ENCODE peak calls at places on chromosomes 7 and 10, in four cellular contexts. W is A549, Q is suprapubic skin, N is GM12878. X is an unnamed sample. For H3K4me1, the result is how much of the 10 kb centered on the place peaks cover.

GRCh38 chr7:85274452-85274851 is 87.6 kb upstream of the SEMA3D start:
- DNase-seq in W (no peak), Q (no peak), N (no peak), X (no peak)

GRCh38 chr10:531541-531940 is 157.9 kb downstream of the DIP2C start:
- DNase-seq in W (no peak), N (no peak), Q (peak), X (peak)

GRCh38 chr7:106254525-106255128 is 30.2 kb downstream of the NAMPT start:
- DNase-seq in W (no peak), Q (no peak), N (no peak), X (no peak)

GRCh38 chr10:72756674-72757385 is 64.9 kb downstream of the MCU start:
- DNase-seq in N (no peak), W (no peak), Q (no peak), X (no peak)

GRCh38 chr7:46908770-46909169 is 673.1 kb downstream of the TNS3 start:
- DNase-seq in N (no peak), W (no peak), Q (no peak), X (no peak)

GRCh38 chr7:36526720-36527548 is 137.3 kb downstream of the ANLN start:
- DNase-seq in Q (no peak), W (peak), N (peak), X (no peak)

GRCh38 chr7:39504963-39505362 is 61.2 kb upstream of the YAE1 start:
- DNase-seq in N (no peak), Q (no peak), W (peak), X (no peak)

GRCh38 chr7:139731802-139732470 is 45.9 kb downstream of the HIPK2 start:
- DNase-seq in W (peak), N (no peak), Q (peak), X (peak)

GRCh38 chr7:110308791-110309190 is 782.1 kb upstream of the LRRN3 start:
- DNase-seq in Q (no peak), W (no peak), N (no peak), X (no peak)

GRCh38 chr7:1986366-1987083 is 246.2 kb downstream of the MAD1L1 start:
- DNase-seq in W (no peak), Q (no peak), N (no peak), X (no peak)

GRCh38 chr7:66423729-66424128 is 205.0 kb upstream of the KCTD7 start:
- DNase-seq in N (no peak), W (no peak), Q (no peak), X (no peak)

GRCh38 chr7:82029236-82029635 is 259.4 kb upstream of the HGF start:
- DNase-seq in N (no peak), Q (no peak), W (no peak), X (no peak)

GRCh38 chr7:1596181-1597043 is 26.6 kb upstream of the PSMG3 start:
- DNase-seq in N (no peak), W (no peak), Q (no peak), X (no peak)

GRCh38 chr7:37759519-37759918 is 76.0 kb downstream of the GPR141 start:
- DNase-seq in Q (no peak), W (no peak), N (no peak), X (no peak)

GRCh38 chr10:13806419-13806818 is 219.7 kb downstream of the PRPF18 start:
- DNase-seq in W (no peak), Q (no peak), N (no peak), X (no peak)

GRCh38 chr10:3162533-3162932 is 10.0 kb downstream of the PITRM1 start:
- DNase-seq in Q (no peak), N (no peak), W (no peak), X (no peak)

GRCh38 chr7:90931996-90932912 is 332.0 kb upstream of the FZD1 start:
- DNase-seq in Q (no peak), W (no peak), N (peak), X (no peak)

GRCh38 chr7:25777969-25778767 is 373.8 kb upstream of the NFE2L3 start:
- DNase-seq in Q (no peak), N (no peak), W (no peak), X (no peak)

GRCh38 chr10:3045471-3046209 is 21.7 kb upstream of the PFKP start:
- DNase-seq in N (no peak), Q (no peak), W (peak), X (peak)

GRCh38 chr7:130409722-130410072 is 29.4 kb downstream of the CPA1 start:
- DNase-seq in W (no peak), Q (no peak), N (no peak), X (no peak)
- H3K27ac ChIP-seq in W (no peak), Q (no peak), N (no peak), X (no peak)

GRCh38 chr10:92594194-92594593 is 1.3 kb downstream of the KIF11 start:
- DNase-seq in W (no peak), Q (no peak), N (no peak), X (no peak)

GRCh38 chr10:92592761-92593552 is at the start of gene KIF11:
- DNase-seq in N (peak), Q (peak), W (peak), X (peak)

GRCh38 chr10:92590623-92591549 is 2.0 kb upstream of the KIF11 start:
- DNase-seq in Q (no peak), W (peak), N (no peak), X (no peak)

GRCh38 chr10:92593553-92594046 is 670 bp downstream of the KIF11 start:
- DNase-seq in Q (no peak), W (no peak), N (no peak), X (no peak)

GRCh38 chr10:92591550-92592140 is 1.3 kb upstream of the KIF11 start:
- DNase-seq in N (peak), Q (peak), W (peak), X (peak)
- TF ChIP-seq POLR2A in N (peak), Q (no peak), W (peak), X (peak)

GRCh38 chr10:45373003-45373782 is 823 bp upstream of the ALOX5 start:
- DNase-seq in W (no peak), N (no peak), Q (no peak), X (no peak)
- H3K4me1 ChIP-seq in W (under half), N (under half), Q (under half), X (under half)

GRCh38 chr10:53771701-53772100 is 999.1 kb upstream of the MBL2 start:
- DNase-seq in Q (no peak), W (no peak), N (no peak), X (no peak)

GRCh38 chr10:53765311-53765710 is 992.7 kb upstream of the MBL2 start:
- DNase-seq in W (no peak), N (no peak), Q (no peak), X (no peak)

DNA sequence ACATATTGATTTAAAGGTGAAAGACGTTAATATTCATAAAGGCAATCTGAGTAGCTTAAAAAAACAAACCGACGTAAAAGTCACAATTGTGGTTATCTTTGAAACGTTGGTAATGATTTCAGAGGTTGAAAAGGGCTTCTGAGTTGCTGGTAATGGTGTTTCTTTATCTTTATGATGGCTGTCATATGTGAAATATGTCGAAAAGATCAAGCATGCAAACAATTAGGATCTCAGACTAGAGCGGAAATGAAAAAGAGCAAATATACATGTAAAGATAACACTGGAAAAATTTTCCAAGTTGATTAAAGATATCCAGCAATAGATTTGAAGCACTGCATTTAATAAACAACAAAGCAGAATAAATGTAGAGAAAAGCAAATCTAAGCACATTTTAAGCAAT is 998.3 kb upstream of the MBL2 start:
- DNase-seq in W (no peak), Q (no peak), N (no peak), X (no peak)
- H3K27ac ChIP-seq in W (no peak), Q (no peak), N (no peak), X (no peak)

GRCh38 chr10:11740907-11741306 is 1.3 kb upstream of the ECHDC3 start:
- DNase-seq in N (no peak), Q (peak), W (no peak), X (no peak)

GRCh38 chr10:11742779-11743298 is 657 bp downstream of the ECHDC3 start:
- DNase-seq in Q (peak), N (no peak), W (no peak), X (no peak)

GRCh38 chr10:11743461-11744338 is 1.5 kb downstream of the ECHDC3 start:
- DNase-seq in W (no peak), Q (peak), N (no peak), X (no peak)

GRCh38 chr10:11741608-11742007 is 574 bp upstream of the ECHDC3 start:
- DNase-seq in W (no peak), Q (peak), N (no peak), X (no peak)

DNA sequence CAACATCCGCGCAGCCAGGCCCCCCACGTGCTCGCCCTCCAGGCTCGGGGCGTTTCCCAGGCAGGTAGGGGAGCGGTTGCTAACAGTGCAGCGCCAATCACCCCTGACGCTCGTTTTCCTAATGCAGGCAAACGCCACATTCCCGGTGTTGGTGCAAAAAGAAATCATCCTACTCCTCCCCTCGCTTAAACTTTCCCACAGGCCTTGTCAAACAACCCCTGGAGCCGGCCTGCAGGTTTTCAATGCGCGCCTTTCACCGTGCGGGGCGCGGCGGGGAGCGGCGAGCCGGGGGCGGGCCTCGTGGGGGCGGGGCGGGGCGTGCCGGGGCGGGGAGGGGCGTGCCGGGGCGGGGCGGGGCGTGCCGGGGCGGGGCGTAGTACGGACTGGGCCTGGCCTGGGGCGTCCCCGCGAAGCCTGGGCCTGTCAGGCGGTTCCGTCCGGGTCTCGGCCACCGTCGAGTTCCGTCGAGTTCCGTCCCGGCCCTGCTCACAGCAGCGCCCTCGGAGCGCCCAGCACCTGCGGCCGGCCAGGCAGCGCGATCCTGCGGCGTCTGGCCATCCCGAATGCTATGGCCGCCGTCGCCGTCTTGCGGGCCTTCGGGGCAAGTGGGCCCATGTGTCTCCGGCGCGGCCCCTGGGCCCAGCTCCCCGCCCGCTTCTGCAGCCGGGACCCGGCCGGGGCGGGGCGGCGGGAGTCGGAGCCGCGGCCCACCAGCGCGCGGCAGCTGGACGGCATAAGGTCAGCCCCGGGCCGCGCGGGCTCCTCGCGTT is at the start of gene ECHDC3:
- DNase-seq in Q (peak), N (no peak), W (peak), X (no peak)
- TF ChIP-seq POLR2A in Q (no peak), N (peak), W (no peak), X (no peak)

GRCh38 chr7:107995184-107996071 is 7.5 kb downstream of the LAMB1 start:
- DNase-seq in W (peak), N (no peak), Q (no peak), X (peak)
- H3K4me1 ChIP-seq in W (half or more), N (under half), Q (under half), X (under half)

GRCh38 chr7:108308276-108308675 is 148.0 kb downstream of the NRCAM start:
- DNase-seq in N (no peak), Q (no peak), W (no peak), X (no peak)
- H3K27ac ChIP-seq in N (no peak), Q (peak), W (peak), X (no peak)

GRCh38 chr10:67884313-67884841 is at the start of gene SIRT1:
- DNase-seq in W (peak), Q (peak), N (peak), X (peak)
- TF ChIP-seq POLR2A in W (peak), Q (peak), N (peak), X (peak)

X was measured in sigmoid colon.